ENCODE peak calls at places on chromosomes 16 and 17, in five cellular contexts. B is lung; C is stimulated activated CD4-positive, alpha-beta T cell treated with anti-CD3 and anti-CD28 coated beads, Interleukin-2, amount 100 ng/mL, for 4 hours; S is NCI-H1092; Z is stimulated activated CD8-positive, alpha-beta memory T cell treated with anti-CD3 and anti-CD28 coated beads, Interleukin-4, amount 100 ng/mL, for 48 hours. G is an unnamed sample.

GRCh38 chr17:46182961-46183360 is 10.3 kb downstream of the KANSL1 start:
- DNase-seq in C (no peak), B (no peak), S (no peak), Z (no peak), G (no peak)

GRCh38 chr16:50271148-50272041 is 5.0 kb downstream of the ADCY7 start:
- DNase-seq in B (no peak), C (no peak), Z (no peak), S (no peak), G (no peak)

GRCh38 chr17:3914319-3914685 is 2.0 kb downstream of the P2RX1 start:
- DNase-seq in C (no peak), Z (no peak), B (no peak), S (no peak), G (no peak)

GRCh38 chr17:65918921-65919546 is 272.9 kb downstream of the CEP112 start:
- DNase-seq in Z (no peak), B (no peak), S (no peak), C (no peak), G (no peak)

GRCh38 chr16:76125871-76126270 is 151.3 kb upstream of the CNTNAP4 start:
- DNase-seq in S (no peak), B (no peak), C (no peak), Z (no peak), G (no peak)

GRCh38 chr16:21997693-21998480 is 3.0 kb downstream of the PDZD9 start:
- DNase-seq in S (no peak), C (no peak), B (no peak), Z (no peak), G (no peak)

GRCh38 chr16:24525970-24526559 is 13.3 kb upstream of the RBBP6 start:
- DNase-seq in C (no peak), Z (peak), B (peak), S (no peak), G (no peak)

GRCh38 chr17:77291591-77292386 is 151.0 kb downstream of the SEC14L1 start:
- DNase-seq in S (no peak), B (no peak), C (no peak), Z (no peak), G (no peak)

GRCh38 chr16:17538942-17539341 is 68.2 kb upstream of the XYLT1 start:
- DNase-seq in C (no peak), B (no peak), Z (no peak), S (no peak), G (peak)

GRCh38 chr16:53154513-53154912 is 99.7 kb downstream of the CHD9 start:
- DNase-seq in C (no peak), S (no peak), Z (no peak), B (no peak), G (no peak)

GRCh38 chr17:16286947-16287562 is 66.2 kb downstream of the CENPV start:
- DNase-seq in Z (peak), S (no peak), C (no peak), B (no peak), G (no peak)

GRCh38 chr17:36597866-36598777 is 3.3 kb upstream of the MRM1 start:
- DNase-seq in Z (no peak), B (no peak), S (no peak), C (no peak), G (no peak)

GRCh38 chr16:10851512-10851911 is 25.5 kb upstream of the CIITA start:
- DNase-seq in B (no peak), C (no peak), S (no peak), Z (no peak), G (no peak)

GRCh38 chr17:19418312-19418992 is 7.4 kb downstream of the RNF112 start:
- DNase-seq in B (no peak), S (no peak), C (no peak), Z (peak), G (no peak)

GRCh38 chr16:88349153-88349902 is 33.4 kb upstream of the ZNF469 start:
- DNase-seq in S (no peak), B (no peak), Z (no peak), C (no peak), G (peak)

GRCh38 chr17:173064-173911 is 8.2 kb downstream of the DOC2B start:
- DNase-seq in Z (no peak), C (no peak), S (no peak), B (no peak), G (no peak)

GRCh38 chr16:57795431-57795878 is 6.8 kb downstream of the KIFC3 start:
- DNase-seq in Z (peak), S (no peak), B (peak), C (no peak), G (no peak)

GRCh38 chr16:55386534-55387296 is 62.7 kb downstream of the IRX6 start:
- DNase-seq in C (no peak), B (no peak), S (no peak), Z (no peak), G (no peak)

GRCh38 chr16:64089697-64090096 is 1032.2 kb downstream of the CDH11 start:
- DNase-seq in S (no peak), C (no peak), Z (no peak), B (no peak), G (no peak)

GRCh38 chr17:51796026-51796425 is 362.5 kb downstream of the CA10 start:
- DNase-seq in S (no peak), Z (no peak), C (no peak), B (no peak), G (no peak)

GRCh38 chr17:81563861-81564586 is 11.9 kb upstream of the FAAP100 start:
- DNase-seq in B (no peak), S (no peak), Z (no peak), C (no peak), G (no peak)

GRCh38 chr16:25222959-25223358 is 6.2 kb downstream of the AQP8 start:
- DNase-seq in S (no peak), C (no peak), B (no peak), Z (no peak), G (no peak)

GRCh38 chr16:6008656-6009055 is 911.1 kb upstream of the EEF2KMT start:
- DNase-seq in B (no peak), Z (no peak), C (no peak), S (no peak), G (no peak)

GRCh38 chr16:1343428-1344242 is 8.0 kb downstream of the TSR3 start:
- DNase-seq in B (no peak), S (no peak), Z (no peak), C (no peak), G (no peak)

GRCh38 chr16:28873543-28874201 is 4.6 kb upstream of the ATP2A1 start:
- DNase-seq in S (no peak), C (peak), B (no peak), Z (peak), G (no peak)

GRCh38 chr17:32621612-32622312 is 135.0 kb downstream of the CDK5R1 start:
- DNase-seq in Z (no peak), C (no peak), B (no peak), S (no peak), G (no peak)

GRCh38 chr17:31877341-31877740 is 18.3 kb upstream of the COPRS start:
- DNase-seq in Z (no peak), S (no peak), C (no peak), B (no peak), G (no peak)

GRCh38 chr16:68902376-68903345 is 59.3 kb downstream of the TANGO6 start:
- DNase-seq in C (no peak), S (peak), B (peak), Z (no peak), G (no peak)

GRCh38 chr17:10292057-10292931 is 80.5 kb downstream of the MYH13 start:
- DNase-seq in C (no peak), Z (peak), S (no peak), B (no peak), G (no peak)

GRCh38 chr16:66420396-66420795 is 6.7 kb upstream of the BEAN1 start:
- DNase-seq in S (no peak), C (no peak), Z (no peak), B (no peak), G (no peak)

GRCh38 chr16:56565023-56565477 is at the start of gene MT4:
- DNase-seq in B (no peak), C (no peak), Z (no peak), S (no peak), G (no peak)

GRCh38 chr17:53792451-53792850 is 30.3 kb upstream of the KIF2B start:
- DNase-seq in S (no peak), Z (no peak), B (no peak), C (no peak), G (no peak)

GRCh38 chr16:3876695-3877094 is 3.8 kb downstream of the CREBBP start:
- DNase-seq in Z (no peak), B (no peak), C (no peak), S (no peak), G (no peak)

GRCh38 chr16:85428168-85428898 is 184.8 kb upstream of the GSE1 start:
- DNase-seq in B (no peak), S (no peak), Z (peak), C (peak), G (peak)

GRCh38 chr16:28261916-28262315 is 30.4 kb upstream of the SBK1 start:
- DNase-seq in B (no peak), C (no peak), Z (no peak), S (no peak), G (no peak)

GRCh38 chr16:51697454-51697853 is 546.4 kb upstream of the SALL1 start:
- DNase-seq in B (no peak), Z (no peak), C (no peak), S (no peak), G (no peak)

GRCh38 chr17:41301204-41301790 is 1.4 kb downstream of the KRTAP29-1 start:
- DNase-seq in S (no peak), Z (no peak), C (no peak), B (no peak), G (no peak)

GRCh38 chr17:310111-311010 is 42.2 kb downstream of the RPH3AL start:
- DNase-seq in C (no peak), Z (no peak), B (no peak), S (no peak), G (peak)